ENCODE peak calls at places on chromosomes 3 and 15, in nine cellular contexts. D, P, U, G, Q, Y, R, J and L are unnamed samples.

GRCh38 chr15:66622677-66623076 is 56.9 kb upstream of the LCTL start:
- DNase-seq in G (no peak), Y (no peak), J (no peak), Q (peak), P (no peak), R (no peak), U (no peak), D (no peak), L (no peak)

GRCh38 chr3:10524799-10525301 is 19.5 kb upstream of the ATP2B2 start:
- DNase-seq in P (no peak), U (no peak), D (no peak), R (no peak), Y (no peak), G (no peak), Q (no peak), J (no peak), L (no peak)

GRCh38 chr3:105355355-105356063 is 11.2 kb upstream of the ALCAM start:
- DNase-seq in G (no peak), U (no peak), D (no peak), Y (peak), R (no peak), P (no peak), Q (no peak), J (no peak), L (no peak)

GRCh38 chr3:107650788-107651187 is 128.0 kb downstream of the BBX start:
- DNase-seq in P (no peak), J (no peak), R (peak), Y (no peak), U (no peak), G (no peak), D (no peak), Q (no peak), L (no peak)

GRCh38 chr3:30576946-30577345 is 29.5 kb upstream of the TGFBR2 start:
- DNase-seq in R (no peak), D (no peak), P (no peak), Q (no peak), J (no peak), G (no peak), Y (peak), U (no peak), L (no peak)

GRCh38 chr15:67834593-67835348 is 5.1 kb downstream of the RNU6-1 start:
- DNase-seq in J (no peak), R (no peak), Y (no peak), Q (peak), D (no peak), U (no peak), G (no peak), P (no peak), L (no peak)

GRCh38 chr15:70299931-70300858 is 202.5 kb upstream of the TLE3 start:
- DNase-seq in J (no peak), R (peak), G (no peak), Q (no peak), P (no peak), U (no peak), Y (no peak), D (no peak), L (no peak)

GRCh38 chr15:70493787-70494514 is 269.4 kb downstream of the UACA start:
- DNase-seq in Y (peak), J (no peak), Q (no peak), U (no peak), G (no peak), P (peak), R (no peak), D (peak), L (no peak)

GRCh38 chr3:168582503-168582902 is 486.8 kb upstream of the GOLIM4 start:
- DNase-seq in Q (no peak), P (no peak), G (no peak), J (no peak), R (no peak), U (no peak), Y (no peak), D (no peak), L (no peak)

GRCh38 chr15:41080144-41080543 is 35.9 kb downstream of the INO80 start:
- DNase-seq in Y (no peak), R (no peak), U (no peak), J (no peak), Q (no peak), G (no peak), P (no peak), D (no peak), L (no peak)

GRCh38 chr15:63553388-63553791 is 43.8 kb upstream of the FBXL22 start:
- DNase-seq in G (peak), Y (peak), Q (no peak), D (no peak), U (peak), R (no peak), P (no peak), J (peak), L (peak)

GRCh38 chr3:197736010-197736490 is 654 bp downstream of the RUBCN start:
- DNase-seq in G (peak), U (no peak), R (peak), Y (no peak), J (no peak), D (no peak), P (peak), Q (peak), L (no peak)

GRCh38 chr15:75178171-75178937 is 23.3 kb upstream of the C15orf39 start:
- DNase-seq in U (no peak), J (peak), Y (no peak), G (peak), R (no peak), P (no peak), Q (peak), D (peak), L (no peak)

GRCh38 chr3:195866686-195867511 is 41.5 kb downstream of the TNK2 start:
- DNase-seq in D (no peak), G (no peak), R (no peak), Q (peak), Y (no peak), P (no peak), U (no peak), J (no peak), L (no peak)

GRCh38 chr15:42239528-42240245 is 31.6 kb upstream of the VPS39 start:
- DNase-seq in U (no peak), P (no peak), Y (peak), D (no peak), G (no peak), Q (no peak), J (no peak), R (no peak), L (no peak)

GRCh38 chr3:153599685-153600084 is 437.7 kb downstream of the RAP2B start:
- DNase-seq in G (peak), J (no peak), R (no peak), Q (no peak), D (peak), Y (peak), U (peak), P (no peak), L (peak)

DNA sequence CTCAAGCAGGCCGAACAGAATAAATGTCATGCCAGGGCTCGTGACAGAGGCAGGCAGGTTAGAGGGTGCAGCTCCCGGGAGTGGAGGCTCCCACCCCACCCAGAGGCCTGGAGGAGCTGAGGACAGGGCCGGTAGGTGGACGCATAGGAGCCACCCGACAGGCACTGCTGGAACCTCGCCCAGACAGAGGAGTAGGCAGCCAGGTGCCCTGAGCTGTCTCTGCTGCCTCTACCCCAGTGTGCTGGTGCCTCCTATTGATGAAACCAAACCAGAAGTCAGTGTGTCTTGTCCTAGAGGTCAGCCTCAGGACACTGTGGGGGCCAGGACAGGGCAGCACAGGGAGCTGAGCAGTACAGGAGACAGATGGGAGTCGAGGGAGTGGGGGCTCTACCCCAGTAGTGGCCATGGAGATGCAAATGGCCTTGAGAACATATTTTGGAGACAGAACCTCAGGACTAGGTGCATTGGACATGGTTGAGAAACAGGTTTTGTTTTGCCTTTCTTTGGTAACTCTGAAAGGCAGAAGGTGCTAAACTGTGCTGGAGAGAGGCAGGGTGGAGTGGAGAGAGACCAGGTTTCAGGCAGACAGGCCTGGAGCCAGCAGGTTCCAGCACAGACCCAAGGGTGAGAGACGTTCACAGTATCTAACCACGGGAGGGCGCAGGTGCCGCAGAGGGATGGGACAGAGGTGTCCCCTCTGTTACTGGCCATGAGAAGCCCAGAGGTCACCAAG is 15.4 kb upstream of the KLF15 start:
- DNase-seq in U (no peak), J (peak), Q (no peak), P (peak), D (peak), Y (no peak), R (no peak), G (peak), L (no peak)
- H3K4me3 ChIP-seq in U (no peak), J (no peak), Q (no peak), P (no peak), D (no peak), Y (no peak), R (no peak), G (no peak), L (no peak)

GRCh38 chr3:194333212-194333980 is 17.7 kb downstream of the CPN2 start:
- DNase-seq in D (peak), J (peak), Q (peak), R (peak), Y (peak), G (peak), P (peak), U (peak), L (peak)
- H3K4me3 ChIP-seq in D (peak), J (peak), Q (peak), R (peak), Y (peak), G (peak), P (peak), U (peak), L (peak)

GRCh38 chr3:156677120-156677479 is 2.7 kb downstream of the TIPARP start:
- DNase-seq in U (no peak), G (no peak), J (no peak), P (no peak), Y (no peak), D (no peak), Q (no peak), R (no peak), L (no peak)
- H3K4me3 ChIP-seq in U (peak), G (no peak), J (no peak), P (peak), Y (peak), D (no peak), Q (no peak), R (peak), L (peak)

GRCh38 chr3:151145713-151146070 is 57.3 kb downstream of the GPR171 start:
- DNase-seq in Q (peak), D (no peak), G (no peak), J (no peak), Y (no peak), U (no peak), R (no peak), P (no peak), L (no peak)
- H3K4me3 ChIP-seq in Q (no peak), D (no peak), G (no peak), J (no peak), Y (no peak), U (no peak), R (no peak), P (no peak), L (no peak)

DNA sequence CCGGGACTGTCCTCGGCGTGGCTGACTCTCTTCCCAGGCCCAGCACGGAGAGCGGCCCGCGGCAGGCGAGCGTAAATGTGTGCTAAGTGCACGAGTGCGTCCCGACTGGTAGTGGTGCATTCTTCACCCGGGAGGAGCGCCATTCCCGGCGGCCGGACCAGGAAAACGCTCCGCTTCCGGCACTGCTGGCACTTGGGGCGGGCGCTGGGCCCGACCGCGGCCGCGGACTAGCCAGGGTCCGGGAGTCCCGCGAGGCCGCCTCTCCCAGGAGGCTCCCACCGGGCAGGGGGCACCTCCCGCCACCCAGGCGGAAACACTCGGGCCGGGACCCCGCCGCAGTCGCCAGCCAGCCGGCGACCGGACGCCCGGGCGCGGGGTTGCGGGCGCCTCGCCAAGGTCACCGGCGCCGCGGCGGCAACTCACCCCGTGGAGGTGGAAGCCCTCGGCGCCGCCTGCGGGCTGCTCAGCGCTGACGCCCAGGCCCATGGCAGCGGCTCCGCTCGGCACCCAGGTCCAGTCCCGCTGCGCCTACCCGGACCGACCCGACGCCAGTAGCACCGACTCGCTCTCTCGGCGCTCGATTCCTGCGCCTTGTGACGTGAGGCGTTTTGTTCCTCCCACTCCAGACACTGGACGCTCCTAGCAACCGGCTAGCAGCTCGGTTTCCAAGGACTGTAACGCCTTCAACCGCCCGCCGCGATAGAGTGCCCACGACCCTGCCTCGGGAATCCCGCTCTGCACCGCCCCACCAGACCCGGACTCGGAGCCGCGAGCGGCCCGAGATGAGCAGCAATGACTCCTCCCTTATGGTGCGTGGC is at the start of the genes GORASP1 and TTC21A:
- DNase-seq in G (peak), Q (peak), Y (peak), D (peak), R (peak), U (peak), P (peak), J (peak), L (peak)
- H3K4me3 ChIP-seq in G (peak), Q (peak), Y (peak), D (peak), R (peak), U (peak), P (peak), J (peak), L (peak)

GRCh38 chr15:34793071-34793470 is 2.3 kb downstream of the ACTC1 start:
- DNase-seq in D (no peak), J (no peak), P (no peak), U (no peak), G (no peak), R (no peak), Y (no peak), Q (no peak), L (no peak)

GRCh38 chr15:34796847-34797246 is 1.5 kb upstream of the ACTC1 start:
- DNase-seq in Y (no peak), R (no peak), P (no peak), D (no peak), G (no peak), U (no peak), J (no peak), Q (no peak), L (no peak)

GRCh38 chr15:34793901-34794300 is 1.4 kb downstream of the ACTC1 start:
- DNase-seq in G (no peak), Q (no peak), Y (no peak), D (no peak), P (no peak), R (no peak), U (no peak), J (no peak), L (no peak)

GRCh38 chr15:34795267-34796081 is at the start of gene ACTC1:
- DNase-seq in R (no peak), P (peak), J (no peak), Q (peak), Y (peak), U (no peak), D (no peak), G (peak), L (no peak)

GRCh38 chr15:34794590-34795206 is 651 bp downstream of the ACTC1 start:
- DNase-seq in J (no peak), U (no peak), R (no peak), Y (no peak), G (no peak), D (no peak), P (no peak), Q (peak), L (no peak)
- H3K4me3 ChIP-seq in J (peak), U (peak), R (no peak), Y (no peak), G (no peak), D (no peak), P (peak), Q (peak), L (peak)

DNA sequence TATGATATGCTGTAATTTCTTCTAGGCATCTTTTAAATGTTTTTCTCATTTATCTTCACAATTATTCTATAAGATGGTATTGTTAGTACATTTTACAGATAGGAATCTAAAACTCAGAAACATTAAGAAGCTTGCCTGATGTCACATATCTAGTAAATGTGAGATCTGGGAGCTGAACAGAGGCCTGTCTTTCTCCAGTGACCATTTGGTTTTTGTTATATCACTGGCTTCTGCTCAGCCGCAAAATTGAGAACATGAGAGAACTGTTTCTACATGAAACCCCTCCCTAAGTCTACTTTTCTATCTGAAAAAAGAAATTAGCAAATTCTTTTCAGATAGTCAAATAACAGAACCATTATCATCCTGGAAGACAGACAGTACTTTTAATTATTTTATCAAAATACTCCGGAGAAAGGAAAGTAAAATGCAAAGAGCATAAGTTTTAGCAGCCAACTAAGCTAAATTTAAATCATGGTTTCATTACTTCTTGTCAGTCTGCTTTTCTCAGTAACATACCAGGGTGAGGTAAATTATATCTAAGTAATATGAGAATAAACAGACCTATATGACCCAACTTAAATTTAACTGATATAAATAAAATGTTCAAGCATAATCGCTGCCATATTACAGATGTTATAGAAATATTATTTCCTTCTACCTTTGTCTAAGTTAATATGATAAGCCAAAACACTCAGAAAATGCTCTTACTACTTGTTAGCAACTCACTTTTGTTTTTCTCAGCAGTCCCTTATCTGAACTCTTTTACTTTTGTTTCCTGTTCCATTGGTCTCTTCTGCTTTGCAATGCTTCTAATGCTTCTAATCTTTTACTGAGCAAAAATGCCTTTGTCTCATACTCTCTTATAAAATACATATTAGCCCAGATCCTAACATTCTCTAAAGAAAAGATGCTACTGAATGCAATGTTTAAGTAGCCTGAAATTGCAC is 68.0 kb upstream of the MBNL1 start:
- DNase-seq in Q (no peak), P (no peak), U (no peak), G (no peak), J (no peak), D (no peak), R (peak), Y (no peak), L (no peak)
- H3K4me3 ChIP-seq in Q (no peak), P (no peak), U (no peak), G (no peak), J (no peak), D (no peak), R (peak), Y (no peak), L (no peak)

GRCh38 chr3:124966557-124967480 is 32.3 kb upstream of the MUC13 start:
- DNase-seq in P (no peak), U (no peak), Q (no peak), G (no peak), D (no peak), J (no peak), Y (no peak), R (no peak), L (no peak)

GRCh38 chr3:124967964-124968363 is 33.4 kb upstream of the MUC13 start:
- DNase-seq in P (no peak), U (no peak), Q (no peak), R (no peak), G (no peak), J (no peak), Y (no peak), D (no peak), L (no peak)

GRCh38 chr3:124972457-124972856 is 37.9 kb upstream of the MUC13 start:
- DNase-seq in U (no peak), R (no peak), P (no peak), Q (no peak), D (no peak), Y (no peak), J (no peak), G (no peak), L (no peak)

GRCh38 chr3:124969190-124969589 is 34.6 kb upstream of the MUC13 start:
- DNase-seq in G (no peak), D (no peak), U (no peak), J (no peak), R (no peak), Y (no peak), Q (no peak), P (no peak), L (no peak)

DNA sequence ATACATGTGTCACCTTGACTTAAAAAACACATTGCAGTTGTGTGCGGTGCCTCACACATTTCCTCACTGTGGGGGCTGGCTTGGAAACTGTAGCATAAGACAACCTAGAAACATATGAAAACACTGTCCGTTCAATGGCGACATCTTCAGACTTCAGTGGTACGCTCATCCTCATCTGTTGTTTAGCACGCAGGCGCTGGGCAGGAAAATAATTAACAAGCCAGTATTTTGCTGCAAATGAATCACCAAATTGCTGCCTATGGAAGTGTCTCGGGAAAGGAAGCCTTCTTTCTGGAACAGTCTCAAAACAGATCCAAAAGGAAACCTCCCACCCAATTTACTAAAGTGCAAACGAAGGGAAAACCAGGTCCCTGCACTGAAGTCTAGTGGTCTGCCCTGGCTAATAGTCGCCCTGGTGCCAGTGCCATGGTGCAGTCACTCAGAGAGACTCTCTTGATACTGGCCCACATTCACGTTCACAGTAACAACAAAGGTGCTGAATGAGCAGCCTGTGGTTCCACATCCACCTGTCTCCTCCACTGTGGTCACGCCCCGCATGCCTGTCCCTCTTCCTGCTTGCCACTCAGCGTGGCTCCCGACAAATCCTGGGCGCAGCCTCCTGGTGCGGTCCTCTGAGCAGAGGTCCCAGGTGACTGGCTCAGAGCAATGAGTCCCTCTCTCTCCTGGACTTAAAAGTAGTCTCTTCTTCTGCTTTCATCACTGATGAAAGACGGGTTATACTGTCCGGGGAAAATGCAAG is 35.6 kb upstream of the MUC13 start:
- DNase-seq in U (no peak), D (no peak), R (no peak), J (no peak), Q (no peak), P (no peak), G (no peak), Y (no peak), L (no peak)
- H3K4me3 ChIP-seq in U (no peak), D (no peak), R (no peak), J (no peak), Q (no peak), P (no peak), G (no peak), Y (no peak), L (no peak)

GRCh38 chr15:51780636-51781035 is 29.2 kb downstream of the TMOD2 start:
- DNase-seq in D (no peak), R (no peak), G (no peak), U (no peak), Q (no peak), J (no peak), Y (peak), P (no peak), L (no peak)
- H3K4me3 ChIP-seq in D (no peak), R (no peak), G (no peak), U (no peak), Q (no peak), J (no peak), Y (no peak), P (no peak), L (no peak)